ENCODE peak calls at places on chromosomes 4 and X, in nine cellular contexts. One of them, this sample, is unnamed. For H3K4me1, the result is how much of the 10 kb centered on the place peaks cover.

GRCh38 chr4:73662709-73663546 is 42.7 kb upstream of the RASSF6 start:
- DNase-seq in heart left ventricle: no peak
- DNase-seq in tibial nerve: no peak
- DNase-seq in endothelial cell of umbilical vein: peak
- DNase-seq in uterus: no peak
- DNase-seq in H1: no peak
- DNase-seq in HCT116: peak
- DNase-seq in ovary: no peak
- DNase-seq in A549: peak
- DNase-seq in this sample: no peak

GRCh38 chr4:156830356-156830755 is 141.2 kb downstream of the PDGFC start:
- DNase-seq in heart left ventricle: no peak
- DNase-seq in tibial nerve: no peak
- DNase-seq in endothelial cell of umbilical vein: no peak
- DNase-seq in uterus: no peak
- DNase-seq in H1: no peak
- DNase-seq in HCT116: no peak
- DNase-seq in ovary: no peak
- DNase-seq in A549: no peak
- DNase-seq in this sample: no peak

GRCh38 chr4:142091085-142091513 is 454.7 kb downstream of the IL15 start:
- DNase-seq in heart left ventricle: peak
- DNase-seq in tibial nerve: no peak
- DNase-seq in endothelial cell of umbilical vein: peak
- DNase-seq in uterus: peak
- DNase-seq in H1: no peak
- DNase-seq in HCT116: no peak
- DNase-seq in ovary: peak
- DNase-seq in A549: peak
- DNase-seq in this sample: no peak

GRCh38 chr4:8200302-8200975 is 1.3 kb downstream of the SH3TC1 start:
- DNase-seq in heart left ventricle: peak
- DNase-seq in tibial nerve: no peak
- DNase-seq in endothelial cell of umbilical vein: peak
- DNase-seq in uterus: no peak
- DNase-seq in H1: no peak
- DNase-seq in HCT116: no peak
- DNase-seq in ovary: no peak
- DNase-seq in A549: no peak
- DNase-seq in this sample: peak

GRCh38 chr4:108247511-108248088 is 78.9 kb upstream of the LEF1 start:
- DNase-seq in heart left ventricle: no peak
- DNase-seq in tibial nerve: no peak
- DNase-seq in endothelial cell of umbilical vein: peak
- DNase-seq in uterus: no peak
- DNase-seq in H1: no peak
- DNase-seq in HCT116: peak
- DNase-seq in ovary: no peak
- DNase-seq in A549: no peak
- DNase-seq in this sample: no peak

GRCh38 chr4:161208564-161208963 is 955.2 kb downstream of the FSTL5 start:
- DNase-seq in heart left ventricle: no peak
- DNase-seq in tibial nerve: no peak
- DNase-seq in endothelial cell of umbilical vein: no peak
- DNase-seq in uterus: no peak
- DNase-seq in H1: no peak
- DNase-seq in HCT116: no peak
- DNase-seq in ovary: no peak
- DNase-seq in A549: no peak
- DNase-seq in this sample: no peak

GRCh38 chr4:107736924-107737448 is 17.0 kb upstream of the PAPSS1 start:
- DNase-seq in heart left ventricle: peak
- DNase-seq in tibial nerve: no peak
- DNase-seq in endothelial cell of umbilical vein: peak
- DNase-seq in uterus: no peak
- DNase-seq in H1: no peak
- DNase-seq in HCT116: peak
- DNase-seq in ovary: no peak
- DNase-seq in A549: peak
- DNase-seq in this sample: no peak

GRCh38 chrX:318739-319578 is at the start of gene GTPBP6:
- DNase-seq in heart left ventricle: peak
- DNase-seq in tibial nerve: peak
- DNase-seq in endothelial cell of umbilical vein: peak
- DNase-seq in uterus: peak
- DNase-seq in H1: peak
- DNase-seq in HCT116: peak
- DNase-seq in ovary: peak
- DNase-seq in A549: peak
- DNase-seq in this sample: peak

GRCh38 chrX:155966876-155967275 is 30.6 kb upstream of the IL9R start:
- DNase-seq in heart left ventricle: no peak
- DNase-seq in tibial nerve: no peak
- DNase-seq in endothelial cell of umbilical vein: no peak
- DNase-seq in uterus: no peak
- DNase-seq in H1: no peak
- DNase-seq in HCT116: peak
- DNase-seq in ovary: no peak
- DNase-seq in A549: peak
- DNase-seq in this sample: no peak

GRCh38 chrX:91279479-91279878 is 155.2 kb upstream of the PABPC5 start:
- DNase-seq in heart left ventricle: no peak
- DNase-seq in tibial nerve: no peak
- DNase-seq in endothelial cell of umbilical vein: no peak
- DNase-seq in uterus: no peak
- DNase-seq in H1: no peak
- DNase-seq in HCT116: no peak
- DNase-seq in ovary: no peak
- DNase-seq in A549: no peak
- DNase-seq in this sample: no peak

GRCh38 chr4:8199594-8200301 is 658 bp downstream of the SH3TC1 start:
- DNase-seq in heart left ventricle: no peak
- DNase-seq in tibial nerve: no peak
- DNase-seq in endothelial cell of umbilical vein: peak
- DNase-seq in uterus: no peak
- DNase-seq in H1: no peak
- DNase-seq in HCT116: no peak
- DNase-seq in ovary: no peak
- DNase-seq in A549: peak
- DNase-seq in this sample: peak

GRCh38 chrX:134718329-134719317 is 60.4 kb upstream of the PLAC1 start:
- DNase-seq in heart left ventricle: peak
- DNase-seq in tibial nerve: no peak
- DNase-seq in endothelial cell of umbilical vein: peak
- DNase-seq in uterus: peak
- DNase-seq in H1: no peak
- DNase-seq in HCT116: peak
- DNase-seq in ovary: peak
- DNase-seq in A549: peak
- DNase-seq in this sample: peak

GRCh38 chrX:127708155-127708554 is 344.0 kb downstream of the ACTRT1 start:
- DNase-seq in heart left ventricle: no peak
- DNase-seq in tibial nerve: no peak
- DNase-seq in endothelial cell of umbilical vein: no peak
- DNase-seq in uterus: no peak
- DNase-seq in H1: no peak
- DNase-seq in HCT116: no peak
- DNase-seq in ovary: no peak
- DNase-seq in A549: no peak
- DNase-seq in this sample: no peak

DNA sequence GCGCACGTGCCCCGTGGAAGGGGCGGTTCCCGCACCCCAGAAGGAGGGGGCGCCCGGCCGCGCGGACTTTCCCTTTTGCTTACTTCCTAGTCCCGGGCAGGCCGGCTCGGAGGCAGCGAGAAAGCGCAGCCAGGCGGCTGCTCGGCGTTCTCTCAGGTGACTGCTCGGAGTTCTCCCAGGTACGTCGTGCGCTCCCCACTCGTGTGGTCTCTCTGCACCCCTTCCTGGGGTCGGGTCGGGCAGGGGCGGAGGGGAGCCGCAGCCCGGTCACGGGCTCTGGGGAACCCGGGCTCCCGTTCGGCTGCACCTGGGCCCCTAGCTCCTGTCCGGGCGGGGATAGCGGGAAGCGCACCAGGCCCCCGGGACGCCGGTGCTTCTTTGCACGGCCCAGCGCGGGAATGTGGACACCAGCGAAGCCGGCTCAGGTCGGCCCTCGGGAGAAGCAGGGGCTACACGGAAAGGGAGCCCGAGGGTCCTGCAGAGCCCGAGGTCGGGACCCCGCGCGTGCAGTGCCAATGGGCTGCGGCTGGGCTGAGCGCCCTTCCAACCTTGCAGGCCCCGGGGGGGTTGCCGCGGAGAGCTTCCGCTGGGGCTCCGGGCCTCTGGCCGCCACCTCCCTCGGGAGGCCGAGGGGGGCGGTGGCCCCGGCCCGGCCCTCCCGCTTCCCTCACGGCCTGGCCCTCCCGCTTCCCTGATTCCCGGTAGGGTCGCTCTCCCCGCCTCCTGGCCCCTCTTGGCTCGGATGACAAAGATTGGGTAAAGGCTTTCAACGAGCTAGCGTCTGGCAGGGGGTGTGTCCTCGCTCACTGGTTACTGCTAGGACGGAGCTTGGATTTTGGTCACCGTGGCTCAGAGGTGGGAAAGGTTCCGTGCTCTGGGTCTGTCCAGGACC is at the start of gene TLR2:
- DNase-seq in heart left ventricle: peak
- DNase-seq in tibial nerve: peak
- DNase-seq in endothelial cell of umbilical vein: peak
- DNase-seq in uterus: peak
- DNase-seq in H1: no peak
- DNase-seq in HCT116: no peak
- DNase-seq in ovary: peak
- DNase-seq in A549: peak
- DNase-seq in this sample: peak
- TF ChIP-seq POLR2A in heart left ventricle: peak
- TF ChIP-seq POLR2A in tibial nerve: no peak
- TF ChIP-seq POLR2A in endothelial cell of umbilical vein: no peak
- TF ChIP-seq POLR2A in uterus: no peak
- TF ChIP-seq POLR2A in H1: no peak
- TF ChIP-seq POLR2A in HCT116: no peak
- TF ChIP-seq POLR2A in ovary: no peak
- TF ChIP-seq POLR2A in A549: no peak
- TF ChIP-seq POLR2A in this sample: peak

GRCh38 chr4:169491211-169491610 is 121.2 kb downstream of the NEK1 start:
- DNase-seq in heart left ventricle: no peak
- DNase-seq in tibial nerve: no peak
- DNase-seq in endothelial cell of umbilical vein: no peak
- DNase-seq in uterus: no peak
- DNase-seq in H1: no peak
- DNase-seq in HCT116: no peak
- DNase-seq in ovary: no peak
- DNase-seq in A549: no peak
- DNase-seq in this sample: no peak

GRCh38 chr4:169492436-169493163 is 119.8 kb downstream of the NEK1 start:
- DNase-seq in heart left ventricle: no peak
- DNase-seq in tibial nerve: no peak
- DNase-seq in endothelial cell of umbilical vein: peak
- DNase-seq in uterus: no peak
- DNase-seq in H1: peak
- DNase-seq in HCT116: peak
- DNase-seq in ovary: no peak
- DNase-seq in A549: peak
- DNase-seq in this sample: no peak

DNA sequence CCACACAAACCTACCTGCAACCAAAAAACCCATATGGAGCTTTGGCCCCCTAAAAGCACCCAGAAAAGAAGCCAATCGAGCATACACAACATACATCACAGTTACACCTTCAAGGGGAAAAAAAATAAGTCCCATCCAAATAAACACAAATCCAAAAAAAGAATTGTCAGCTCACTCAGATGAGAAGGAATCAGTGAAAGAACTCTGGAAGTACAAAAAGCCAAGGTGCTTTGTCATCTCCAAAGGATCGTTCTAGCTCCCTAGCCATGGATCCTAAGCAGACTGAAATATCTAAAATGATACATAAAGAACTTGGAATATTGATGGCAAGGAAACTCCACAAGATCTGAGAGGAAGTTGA is 119.2 kb downstream of the NEK1 start:
- DNase-seq in heart left ventricle: no peak
- DNase-seq in tibial nerve: no peak
- DNase-seq in endothelial cell of umbilical vein: no peak
- DNase-seq in uterus: no peak
- DNase-seq in H1: no peak
- DNase-seq in HCT116: no peak
- DNase-seq in ovary: no peak
- DNase-seq in A549: no peak
- DNase-seq in this sample: no peak
- TF ChIP-seq CTCF in heart left ventricle: peak
- TF ChIP-seq CTCF in tibial nerve: no peak
- TF ChIP-seq CTCF in endothelial cell of umbilical vein: no peak
- TF ChIP-seq CTCF in uterus: no peak
- TF ChIP-seq CTCF in H1: no peak
- TF ChIP-seq CTCF in HCT116: no peak
- TF ChIP-seq CTCF in ovary: no peak
- TF ChIP-seq CTCF in A549: no peak
- TF ChIP-seq CTCF in this sample: no peak

DNA sequence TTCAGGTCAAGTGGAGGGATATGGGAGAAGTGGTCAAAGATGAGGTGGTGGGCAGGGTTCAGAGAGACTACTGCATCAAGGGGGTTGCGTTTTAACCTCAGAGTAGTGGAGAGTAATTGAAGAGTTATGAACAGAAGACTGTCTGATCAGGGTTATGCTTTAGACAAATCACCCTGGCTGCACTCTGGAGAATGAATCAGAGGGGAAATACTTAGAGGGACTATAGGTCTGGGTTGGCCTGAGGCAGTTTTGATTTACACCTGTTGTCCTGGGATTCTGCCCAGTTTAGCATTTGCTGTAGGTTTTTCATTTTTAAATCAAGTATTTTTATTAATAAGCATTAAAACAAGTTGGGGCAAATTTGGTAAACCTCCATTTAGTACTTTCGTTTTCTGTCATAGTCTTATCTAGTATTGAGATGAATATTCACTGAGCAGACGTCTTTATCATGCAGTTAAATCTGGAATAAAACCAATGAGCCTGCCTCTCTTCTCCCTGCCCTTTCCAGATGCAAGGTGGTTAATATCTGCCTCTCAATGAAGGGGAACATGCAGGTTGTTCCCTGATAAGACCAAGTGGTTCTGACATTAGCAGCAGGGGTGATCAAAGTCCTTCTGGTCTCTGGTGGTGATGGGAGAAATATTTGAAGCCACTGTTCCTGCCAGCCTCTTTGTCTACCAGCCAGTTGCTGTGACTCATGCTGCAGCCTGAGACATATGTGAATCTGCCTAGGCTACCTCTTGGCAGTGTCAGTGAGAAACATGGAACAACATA is 116.0 kb upstream of the RPS6KA3 start:
- DNase-seq in heart left ventricle: peak
- DNase-seq in tibial nerve: no peak
- DNase-seq in endothelial cell of umbilical vein: no peak
- DNase-seq in uterus: no peak
- DNase-seq in H1: no peak
- DNase-seq in HCT116: no peak
- DNase-seq in ovary: no peak
- DNase-seq in A549: peak
- DNase-seq in this sample: no peak
- H3K4me1 ChIP-seq in heart left ventricle: under half
- H3K4me1 ChIP-seq in tibial nerve: under half
- H3K4me1 ChIP-seq in endothelial cell of umbilical vein: under half
- H3K4me1 ChIP-seq in uterus: under half
- H3K4me1 ChIP-seq in H1: under half
- H3K4me1 ChIP-seq in HCT116: under half
- H3K4me1 ChIP-seq in ovary: under half
- H3K4me1 ChIP-seq in A549: half or more
- H3K4me1 ChIP-seq in this sample: under half

GRCh38 chr4:39528056-39528465 is 822 bp upstream of the UGDH start:
- DNase-seq in heart left ventricle: no peak
- DNase-seq in tibial nerve: peak
- DNase-seq in endothelial cell of umbilical vein: peak
- DNase-seq in uterus: peak
- DNase-seq in H1: no peak
- DNase-seq in HCT116: no peak
- DNase-seq in ovary: peak
- DNase-seq in A549: peak
- DNase-seq in this sample: no peak
- TF ChIP-seq POLR2A in heart left ventricle: no peak
- TF ChIP-seq POLR2A in tibial nerve: no peak
- TF ChIP-seq POLR2A in endothelial cell of umbilical vein: no peak
- TF ChIP-seq POLR2A in uterus: no peak
- TF ChIP-seq POLR2A in H1: no peak
- TF ChIP-seq POLR2A in HCT116: no peak
- TF ChIP-seq POLR2A in ovary: no peak
- TF ChIP-seq POLR2A in A549: peak
- TF ChIP-seq POLR2A in this sample: no peak

This sample was measured in upper lobe of left lung.